ENCODE peak calls at places on chromosomes 13 and 19, in six cellular contexts. S is left ventricle myocardium inferior; I is A172; H is sciatic nerve; V is effector CD4-positive, alpha-beta T cell; P is EH. X is an unnamed sample.

GRCh38 chr19:1748115-1748702 is 5.1 kb upstream of the ONECUT3 start:
- DNase-seq in S (no peak), I (no peak), H (no peak), V (no peak), P (no peak), X (no peak)

GRCh38 chr19:29871143-29871542 is 59.4 kb downstream of the CCNE1 start:
- DNase-seq in S (no peak), I (no peak), H (no peak), V (no peak), P (no peak), X (peak; percentile 15)

GRCh38 chr13:94305033-94305432 is 174.4 kb downstream of the DCT start:
- DNase-seq in S (no peak), I (no peak), H (no peak), V (no peak), P (no peak), X (no peak)

GRCh38 chr13:87684850-87685735 is 13.9 kb downstream of the SLITRK5 start:
- DNase-seq in S (no peak), I (peak; percentile 48), H (no peak), V (no peak), P (no peak), X (no peak)

GRCh38 chr13:72643339-72643989 is 84.0 kb downstream of the MZT1 start:
- DNase-seq in S (peak; percentile 20), I (peak; percentile 21), H (peak; percentile 72), V (peak; percentile 37), P (peak; percentile 49), X (peak; percentile 68)

GRCh38 chr13:51643882-51644281 is 59.6 kb downstream of the WDFY2 start:
- DNase-seq in S (no peak), I (peak; percentile 87), H (no peak), V (no peak), P (peak; percentile 95), X (peak; percentile 83)

GRCh38 chr19:4015705-4016402 is 8.3 kb downstream of the PIAS4 start:
- DNase-seq in S (peak; percentile 43), I (no peak), H (no peak), V (no peak), P (no peak), X (no peak)

GRCh38 chr13:102693781-102694180 is 1.1 kb downstream of the METTL21C start:
- DNase-seq in S (no peak), I (peak; percentile 26), H (no peak), V (no peak), P (peak; percentile 54), X (peak; percentile 50)

GRCh38 chr13:93235258-93236015 is 8.8 kb downstream of the GPC6 start:
- DNase-seq in S (no peak), I (no peak), H (no peak), V (no peak), P (peak; percentile 66), X (peak; percentile 50)

GRCh38 chr19:1221141-1221903 is 15.7 kb downstream of the STK11 start:
- DNase-seq in S (peak; percentile 79), I (peak; percentile 51), H (peak; percentile 84), V (no peak), P (peak; percentile 66), X (peak; percentile 61)

GRCh38 chr19:6416658-6417405 is 7.8 kb downstream of the KHSRP start:
- DNase-seq in S (no peak), I (no peak), H (no peak), V (no peak), P (no peak), X (no peak)

GRCh38 chr13:93881418-93881817 is 598.1 kb downstream of the DCT start:
- DNase-seq in S (no peak), I (no peak), H (no peak), V (no peak), P (peak; percentile 6), X (peak; percentile 30)

GRCh38 chr19:48390188-48391099 is 907 bp downstream of the KDELR1 start:
- DNase-seq in S (peak; percentile 64), I (peak; percentile 8), H (peak; percentile 80), V (peak; percentile 46), P (peak; percentile 70), X (peak; percentile 65)

GRCh38 chr19:807627-808175 is 10.4 kb downstream of the PTBP1 start:
- DNase-seq in S (no peak), I (no peak), H (no peak), V (no peak), P (no peak), X (no peak)

GRCh38 chr19:38737921-38738731 is 6.1 kb downstream of the CAPN12 start:
- DNase-seq in S (no peak), I (no peak), H (peak; percentile 58), V (no peak), P (peak; percentile 7), X (no peak)

GRCh38 chr13:64471916-64472315 is 2758.2 kb downstream of the PCDH9 start:
- DNase-seq in S (no peak), I (peak; percentile 26), H (no peak), V (no peak), P (peak; percentile 65), X (peak; percentile 1)

GRCh38 chr19:615619-616018 is 17.7 kb downstream of the POLRMT start:
- DNase-seq in S (no peak), I (no peak), H (no peak), V (no peak), P (no peak), X (no peak)

GRCh38 chr19:51784922-51785690 is 9.9 kb upstream of the FPR3 start:
- DNase-seq in S (peak; percentile 63), I (peak; percentile 65), H (peak; percentile 62), V (no peak), P (peak; percentile 63), X (peak; percentile 96)

GRCh38 chr13:77650409-77650808 is 47.1 kb upstream of the SLAIN1 start:
- DNase-seq in S (no peak), I (no peak), H (no peak), V (no peak), P (no peak), X (no peak)

GRCh38 chr13:40933508-40933907 is 85.6 kb downstream of the ELF1 start:
- DNase-seq in S (no peak), I (no peak), H (no peak), V (no peak), P (no peak), X (no peak)

GRCh38 chr19:19280561-19280960 is 7.5 kb upstream of the TM6SF2 start:
- DNase-seq in S (no peak), I (no peak), H (no peak), V (no peak), P (no peak), X (no peak)

GRCh38 chr19:405138-405965 is 3.6 kb downstream of the C2CD4C start:
- DNase-seq in S (no peak), I (peak; percentile 18), H (peak; percentile 36), V (no peak), P (no peak), X (no peak)

GRCh38 chr19:43464089-43464775 is 1.2 kb downstream of the LYPD3 start:
- DNase-seq in S (peak; percentile 78), I (no peak), H (peak; percentile 93), V (no peak), P (no peak), X (no peak)

GRCh38 chr19:38698225-38699026 is 45.8 kb downstream of the CAPN12 start:
- DNase-seq in S (no peak), I (no peak), H (peak; percentile 56), V (no peak), P (no peak), X (no peak)

GRCh38 chr19:18202759-18203407 is 959 bp downstream of the RAB3A start:
- DNase-seq in S (no peak), I (no peak), H (peak; percentile 76), V (no peak), P (peak; percentile 26), X (no peak)

GRCh38 chr13:106471957-106472543 is 63.4 kb downstream of the EFNB2 start:
- DNase-seq in S (no peak), I (peak; percentile 98), H (no peak), V (no peak), P (peak; percentile 92), X (peak; percentile 88)

GRCh38 chr19:29967623-29968022 is 25.6 kb downstream of the URI1 start:
- DNase-seq in S (no peak), I (no peak), H (no peak), V (no peak), P (no peak), X (peak; percentile 78)

X was measured in fibroblast of villous mesenchyme.